ENCODE peak calls at places on chromosomes 1 and 21, in four cellular contexts. D is K562, S is spleen, R is transverse colon. G is an unnamed sample.
A peak's percentile ranks its signal among the peaks of the same experiment; 100 is the strongest.

GRCh38 chr1:178371999-178372398 is 124.8 kb downstream of the CLEC20A start:
- DNase-seq in D (no peak), S (no peak), R (no peak), G (no peak)

GRCh38 chr1:27601771-27602509 is 2.0 kb downstream of the AHDC1 start:
- DNase-seq in R (peak; percentile 53), D (no peak), S (peak; percentile 89), G (peak; percentile 74)

GRCh38 chr1:214617843-214618242 is 14.8 kb downstream of the CENPF start:
- DNase-seq in S (no peak), D (no peak), R (no peak), G (no peak)

GRCh38 chr1:17212009-17212408 is 7.1 kb downstream of the PADI1 start:
- DNase-seq in R (no peak), S (no peak), D (no peak), G (peak; percentile 61)

GRCh38 chr1:29083318-29084195 is 40.1 kb downstream of the TMEM200B start:
- DNase-seq in R (no peak), S (no peak), D (no peak), G (no peak)

GRCh38 chr1:16013220-16013907 is 4.5 kb downstream of the HSPB7 start:
- DNase-seq in R (peak; percentile 70), S (no peak), D (peak; percentile 94), G (peak; percentile 76)

GRCh38 chr1:3986686-3987218 is 86.7 kb upstream of the C1orf174 start:
- DNase-seq in R (no peak), D (no peak), S (peak; percentile 47), G (no peak)

GRCh38 chr1:18149113-18149641 is 41.6 kb downstream of the IGSF21 start:
- DNase-seq in D (no peak), S (no peak), R (no peak), G (no peak)

GRCh38 chr1:67735220-67735619 is 50.2 kb downstream of the GADD45A start:
- DNase-seq in R (no peak), D (no peak), S (no peak), G (no peak)

GRCh38 chr1:150974580-150975478 is at the start of gene CERS2:
- DNase-seq in D (peak; percentile 83), R (peak; percentile 88), S (peak; percentile 97), G (peak; percentile 87)

GRCh38 chr1:51534447-51534846 is 15.4 kb upstream of the EPS15 start:
- DNase-seq in R (no peak), S (no peak), D (no peak), G (no peak)

GRCh38 chr1:47984175-47984789 is 12.9 kb downstream of the TRABD2B start:
- DNase-seq in S (peak; percentile 74), R (no peak), D (no peak), G (no peak)

GRCh38 chr1:24793762-24794161 is 48.5 kb downstream of the CLIC4 start:
- DNase-seq in R (no peak), S (no peak), D (no peak), G (no peak)

DNA sequence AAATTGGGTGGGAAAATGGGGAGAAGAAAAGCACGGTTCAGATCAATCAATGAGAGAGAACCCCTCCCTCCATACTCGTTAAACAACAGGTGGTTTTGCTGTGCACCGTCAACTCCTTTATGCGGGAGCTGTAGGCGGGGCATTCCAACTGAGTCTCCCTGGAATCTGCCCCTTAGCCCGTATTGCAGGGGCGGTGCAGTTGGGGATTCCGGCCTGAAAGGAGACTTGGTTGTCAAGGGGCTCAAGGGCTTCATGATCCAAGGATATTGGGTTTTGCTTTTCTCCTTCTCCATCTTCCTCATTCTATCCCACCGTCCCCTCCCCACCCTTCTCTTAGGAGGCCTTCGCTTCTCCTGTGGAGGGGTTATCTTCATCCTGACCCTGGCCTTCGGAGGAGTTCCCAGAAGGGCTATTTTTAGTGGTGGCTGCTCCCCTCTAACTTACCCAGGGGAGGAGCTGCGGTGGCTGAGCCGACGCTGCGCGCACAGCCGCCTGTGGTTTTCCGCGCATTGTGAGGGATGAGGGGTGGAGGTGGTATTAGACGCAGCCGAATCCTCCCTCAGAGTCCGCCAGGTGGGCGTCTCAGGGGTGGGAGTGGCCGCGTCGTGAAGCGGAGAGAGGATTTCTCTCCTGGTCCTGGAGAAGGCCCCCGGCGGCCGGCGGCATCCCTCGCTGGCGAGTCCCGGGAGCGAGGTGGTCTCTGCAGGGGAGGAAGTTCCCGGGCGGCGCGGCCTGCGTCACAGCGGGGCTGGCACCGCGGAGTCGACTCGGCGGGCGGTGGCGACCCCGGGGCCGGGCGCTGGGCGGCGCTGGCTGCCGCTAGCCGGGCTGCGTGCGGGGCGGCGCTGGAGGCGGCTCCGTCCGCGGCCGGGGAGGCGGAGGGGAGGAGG is 462 bp upstream of the LRRC8C start:
- DNase-seq in R (peak; percentile 84), S (peak; percentile 99), D (peak; percentile 80), G (peak; percentile 75)
- TF ChIP-seq CTCF in R (no peak), S (peak; percentile 65), D (peak; percentile 72), G (no peak)

GRCh38 chr21:33419538-33420123 is 16.4 kb downstream of the IFNGR2 start:
- DNase-seq in R (no peak), D (no peak), S (no peak), G (peak; percentile 40)
- TF ChIP-seq POLR2AphosphoS5 in R (no peak), D (no peak), S (peak; percentile 41), G (no peak)

GRCh38 chr1:161373442-161373841 is 5.8 kb upstream of the CFAP126 start:
- DNase-seq in R (no peak), D (no peak), S (no peak), G (no peak)

GRCh38 chr1:161364332-161364731 is 3.3 kb downstream of the CFAP126 start:
- DNase-seq in S (no peak), R (no peak), D (no peak), G (no peak)

GRCh38 chr1:161365207-161365606 is 2.5 kb downstream of the CFAP126 start:
- DNase-seq in S (no peak), R (no peak), D (no peak), G (no peak)

DNA sequence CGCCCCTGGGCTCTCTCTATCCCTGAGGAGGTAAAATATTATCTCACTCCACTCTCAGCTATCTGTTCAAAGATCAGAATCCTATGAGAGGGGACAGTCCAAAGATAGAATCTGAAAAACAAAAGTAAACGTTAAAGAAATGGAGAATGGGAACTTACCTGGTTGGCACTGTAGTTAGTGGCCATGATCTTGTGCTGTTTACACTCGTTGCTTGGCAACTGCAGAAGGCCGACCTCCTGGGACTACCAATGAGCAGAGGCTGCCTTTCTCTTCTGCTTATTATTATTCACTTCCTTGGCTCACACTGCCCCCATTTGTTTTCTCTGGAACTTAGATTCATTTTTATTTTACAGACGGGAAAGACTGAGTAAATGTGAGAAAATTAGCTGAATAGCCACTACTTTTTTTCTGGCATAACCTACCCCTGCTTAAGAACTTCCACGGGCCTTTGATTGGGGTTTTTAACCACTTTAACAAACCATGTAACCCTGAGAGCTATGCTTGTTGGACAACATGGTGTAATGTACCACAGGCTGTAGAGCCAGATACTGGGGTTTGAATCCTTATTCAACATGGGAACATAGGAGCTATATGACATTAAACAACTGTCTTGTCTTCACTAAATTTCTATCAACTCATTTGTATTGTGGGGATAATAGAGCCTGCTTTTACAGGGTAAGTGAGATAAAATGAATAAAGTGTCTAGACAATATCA is at the start of gene CFAP126:
- DNase-seq in R (peak; percentile 38), D (peak; percentile 73), S (peak; percentile 82), G (peak; percentile 49)
- H3K27ac ChIP-seq in R (no peak within 1 kb of the TSS), D (no peak within 1 kb of the TSS), S (peak within 1 kb of the TSS; percentile 24), G (peak within 1 kb of the TSS; percentile 60)

GRCh38 chr1:160544647-160545046 is 21.6 kb upstream of the SLAMF6 start:
- DNase-seq in R (no peak), D (peak; percentile 31), S (no peak), G (no peak)
- TF ChIP-seq CTCF in R (peak; percentile 41), D (peak; percentile 45), S (peak; percentile 51), G (no peak)

G was measured in stomach.